ENCODE peak calls at places on chromosomes 13 and 19, in ten cellular contexts. Y is cardiac muscle cell, X is IMR-90, A is choroid plexus epithelial cell, F is kidney, Z is left lung, L is lung, N is tibial nerve, W is fibroblast of villous mesenchyme, G is foreskin fibroblast. U is an unnamed sample.

GRCh38 chr13:23427342-23428182 is 5.9 kb downstream of the SACS start:
- DNase-seq in F (no peak), A (peak), X (peak), Z (no peak), G (peak), W (peak), L (no peak), Y (peak), N (no peak), U (peak)

GRCh38 chr13:113077566-113077952 is 28.0 kb upstream of the F7 start:
- DNase-seq in N (no peak), W (no peak), A (no peak), G (no peak), F (peak), L (no peak), X (no peak), Y (no peak), Z (no peak), U (no peak)

GRCh38 chr19:1608414-1609391 is 3.4 kb upstream of the UQCR11 start:
- DNase-seq in G (no peak), F (no peak), Y (no peak), Z (peak), L (no peak), X (no peak), A (peak), N (no peak), W (no peak), U (no peak)

GRCh38 chr19:2426661-2427322 is 594 bp downstream of the TIMM13 start:
- DNase-seq in F (peak), N (no peak), W (peak), X (peak), Y (peak), G (peak), L (no peak), Z (peak), A (peak), U (peak)

GRCh38 chr13:101726681-101727080 is 274.2 kb downstream of the ITGBL1 start:
- DNase-seq in Y (no peak), A (peak), L (no peak), N (no peak), G (no peak), W (no peak), F (no peak), X (no peak), Z (no peak), U (no peak)

GRCh38 chr13:44932850-44933251 is 56.4 kb downstream of the NUFIP1 start:
- DNase-seq in Y (peak), W (peak), A (peak), G (peak), X (peak), N (no peak), Z (no peak), F (no peak), L (no peak), U (peak)

GRCh38 chr13:41915096-41915495 is 45.8 kb downstream of the VWA8 start:
- DNase-seq in N (no peak), Z (no peak), L (no peak), A (no peak), F (no peak), W (peak), Y (no peak), G (peak), X (peak), U (peak)

GRCh38 chr13:59643239-59643865 is 520.4 kb downstream of the DIAPH3 start:
- DNase-seq in X (no peak), Z (no peak), F (no peak), A (no peak), L (no peak), G (no peak), N (no peak), W (no peak), Y (no peak), U (no peak)

GRCh38 chr19:38650911-38651584 is 3.6 kb downstream of the ACTN4 start:
- DNase-seq in F (no peak), Z (no peak), L (peak), X (peak), G (peak), N (no peak), Y (peak), W (peak), A (peak), U (peak)

GRCh38 chr13:26442541-26442940 is 114.9 kb upstream of the WASF3 start:
- DNase-seq in G (peak), N (no peak), A (peak), Z (no peak), X (peak), F (no peak), L (no peak), W (peak), Y (no peak), U (peak)

GRCh38 chr19:30620354-30620753 is 248.2 kb downstream of the ZNF536 start:
- DNase-seq in W (no peak), Z (no peak), A (no peak), X (no peak), N (no peak), Y (no peak), G (no peak), L (no peak), F (no peak), U (no peak)

GRCh38 chr13:49926019-49926418 is 10.1 kb downstream of the SPRYD7 start:
- DNase-seq in F (no peak), W (no peak), A (no peak), X (no peak), Z (no peak), N (no peak), G (no peak), Y (no peak), L (no peak), U (no peak)

GRCh38 chr13:42102961-42103688 is 54.7 kb downstream of the DGKH start:
- DNase-seq in L (no peak), W (no peak), X (peak), Z (no peak), F (no peak), N (no peak), Y (no peak), A (peak), G (no peak), U (peak)

GRCh38 chr13:28953714-28954113 is 133.6 kb downstream of the MTUS2 start:
- DNase-seq in Y (no peak), W (no peak), A (no peak), X (no peak), N (no peak), G (no peak), L (no peak), F (no peak), Z (no peak), U (no peak)

GRCh38 chr13:40478775-40479174 is 187.7 kb downstream of the FOXO1 start:
- DNase-seq in X (no peak), L (no peak), N (no peak), F (no peak), W (no peak), A (no peak), Z (no peak), G (no peak), Y (no peak), U (no peak)

DNA sequence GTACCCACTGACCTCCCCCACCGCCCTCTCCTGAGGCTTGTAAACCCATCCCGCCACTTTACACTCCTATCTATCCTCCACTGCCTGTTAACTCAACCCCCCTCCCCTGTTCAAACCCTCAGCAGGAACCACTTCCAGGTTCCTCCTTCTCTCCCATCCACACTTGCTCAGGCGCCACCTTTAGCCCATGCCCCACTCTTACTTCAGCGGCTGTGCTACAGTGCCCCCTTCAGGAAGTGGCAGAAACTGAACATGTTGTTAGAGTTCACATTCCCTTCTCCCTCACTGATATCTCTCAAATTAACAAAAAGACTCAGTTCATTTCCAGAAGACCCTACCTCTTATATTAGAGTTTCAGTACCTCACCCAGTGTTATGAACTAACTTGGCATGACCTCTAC is 49.4 kb downstream of the ZNF91 start:
- DNase-seq in F (no peak), G (no peak), N (no peak), Z (no peak), Y (no peak), A (no peak), X (no peak), W (no peak), L (no peak), U (no peak)
- TF ChIP-seq CTCF in F (no peak), G (no peak), N (no peak), Z (no peak), Y (no peak), A (no peak), X (no peak), W (no peak), L (no peak), U (no peak)

GRCh38 chr19:47490031-47490430 is 6.0 kb upstream of the KPTN start:
- DNase-seq in Z (peak), W (no peak), X (no peak), L (no peak), G (no peak), F (no peak), Y (no peak), N (no peak), A (no peak), U (no peak)

GRCh38 chr19:47490847-47491246 is 6.8 kb upstream of the KPTN start:
- DNase-seq in W (no peak), Z (peak), N (no peak), F (no peak), L (no peak), Y (no peak), G (no peak), A (no peak), X (no peak), U (no peak)

GRCh38 chr19:47492571-47493377 is 8.8 kb upstream of the KPTN start:
- DNase-seq in W (no peak), Y (no peak), X (no peak), L (no peak), F (no peak), Z (peak), N (no peak), A (no peak), G (no peak), U (no peak)

GRCh38 chr19:47492137-47492533 is 8.1 kb upstream of the KPTN start:
- DNase-seq in G (no peak), Z (peak), L (no peak), X (no peak), N (no peak), F (no peak), W (no peak), A (no peak), Y (no peak), U (no peak)

DNA sequence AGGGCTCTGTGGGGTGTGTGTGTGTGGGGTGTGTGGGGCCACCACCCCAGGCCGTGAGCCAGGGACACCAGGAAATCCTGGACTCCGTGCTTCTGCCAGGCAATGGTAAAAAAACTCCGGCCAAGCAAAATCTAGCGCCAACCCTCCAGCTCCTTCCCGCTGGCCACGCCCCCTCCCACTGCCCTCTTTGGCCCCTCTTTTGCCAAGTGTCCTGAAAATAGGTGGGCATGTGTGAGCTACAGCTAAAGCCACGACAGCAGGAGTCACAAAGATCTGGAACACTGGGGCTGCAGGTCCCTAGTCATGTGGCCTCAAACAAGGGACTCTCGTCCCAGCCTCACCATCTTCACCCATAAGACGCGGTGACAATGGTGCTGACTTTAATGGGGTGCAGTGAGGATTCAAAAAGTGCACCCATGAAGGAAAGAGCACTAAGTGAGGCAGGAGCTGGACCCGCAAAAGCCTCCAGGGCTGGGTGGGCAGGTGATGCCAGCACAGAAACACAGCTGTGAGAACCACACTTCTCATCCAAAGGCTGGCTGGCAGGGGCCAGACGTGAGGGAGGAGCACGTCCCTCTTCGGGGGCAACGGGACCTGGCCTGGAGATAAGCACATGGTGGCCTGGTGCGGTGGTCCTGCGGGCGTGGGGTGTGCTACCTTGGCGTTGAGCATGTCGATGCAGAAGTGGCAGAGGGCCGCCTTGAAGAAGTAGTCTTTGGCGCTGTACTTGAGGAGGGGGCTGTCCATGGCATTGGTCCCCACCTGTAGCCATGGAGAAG is 7.5 kb upstream of the KPTN start:
- DNase-seq in L (no peak), A (no peak), X (no peak), Y (no peak), N (no peak), G (no peak), Z (peak), W (no peak), F (no peak), U (no peak)
- H3K4me3 ChIP-seq in L (no peak), A (no peak), X (no peak), Y (no peak), N (no peak), G (no peak), Z (no peak), W (no peak), F (no peak), U (no peak)

GRCh38 chr19:43224855-43225253 is 19.4 kb upstream of the PSG4 start:
- DNase-seq in W (no peak), L (no peak), A (no peak), N (no peak), G (no peak), X (no peak), F (no peak), Y (no peak), Z (no peak), U (no peak)

DNA sequence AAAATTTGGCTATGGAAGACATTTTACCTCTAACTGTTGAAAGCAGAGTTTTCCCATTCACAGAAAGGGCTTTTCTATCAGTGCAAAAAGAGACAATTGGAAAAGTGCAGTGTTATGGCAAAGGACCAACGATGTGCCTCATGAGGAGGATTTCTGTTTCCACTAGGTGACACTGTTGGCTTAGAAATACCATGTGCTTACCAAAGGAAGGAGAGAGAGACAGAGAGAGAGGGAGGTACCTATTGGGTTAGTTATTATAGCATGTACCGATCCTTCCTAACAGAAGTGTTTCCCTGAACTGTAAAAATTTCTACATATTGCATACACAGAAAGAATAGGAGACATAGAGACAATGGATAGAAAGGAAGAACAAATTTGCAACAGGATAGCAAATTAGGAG is 23.9 kb upstream of the PSG4 start:
- DNase-seq in Y (peak), X (peak), L (no peak), F (no peak), N (no peak), A (no peak), Z (no peak), W (peak), G (no peak), U (peak)
- TF ChIP-seq CTCF in Y (no peak), X (peak), L (no peak), F (no peak), N (no peak), A (no peak), Z (no peak), W (peak), G (no peak), U (peak)

GRCh38 chr19:33818426-33818825 is 21.8 kb downstream of the KCTD15 start:
- DNase-seq in L (no peak), Y (no peak), F (no peak), A (no peak), W (no peak), Z (no peak), G (no peak), X (no peak), N (no peak), U (no peak)

GRCh38 chr19:33821871-33822270 is 25.2 kb downstream of the KCTD15 start:
- DNase-seq in Y (no peak), Z (no peak), L (no peak), G (peak), F (no peak), X (no peak), N (no peak), W (no peak), A (no peak), U (peak)

GRCh38 chr19:33815410-33816340 is 19.0 kb downstream of the KCTD15 start:
- DNase-seq in Y (peak), N (no peak), Z (no peak), F (peak), W (peak), G (peak), L (no peak), A (peak), X (peak), U (peak)

GRCh38 chr19:33819875-33820781 is 23.5 kb downstream of the KCTD15 start:
- DNase-seq in L (peak), G (peak), N (peak), X (peak), A (peak), F (peak), Z (peak), Y (peak), W (peak), U (peak)

DNA sequence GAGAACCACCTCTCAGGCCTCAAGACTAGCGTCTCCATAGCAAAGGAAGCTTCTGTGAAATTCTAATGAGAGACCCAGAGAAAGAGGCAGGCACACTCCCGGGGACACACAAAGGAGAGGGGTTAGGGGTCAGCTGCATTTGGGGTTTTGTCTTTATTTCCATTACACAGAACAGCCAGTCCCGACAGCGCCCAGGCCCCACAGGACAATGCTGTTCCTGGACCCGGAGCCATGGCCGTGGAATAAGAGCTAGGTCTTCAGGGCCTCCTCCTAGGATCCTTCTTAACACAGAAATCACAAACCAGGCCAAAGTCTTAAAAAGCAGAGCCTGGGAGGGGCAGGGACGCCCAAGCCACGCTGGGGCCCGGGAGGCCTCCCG is 22.8 kb downstream of the KCTD15 start:
- DNase-seq in N (no peak), Z (no peak), F (no peak), W (no peak), G (no peak), A (no peak), L (no peak), Y (no peak), X (no peak), U (no peak)
- H3K4me3 ChIP-seq in N (peak), Z (peak), F (peak), W (peak), G (peak), A (peak), L (no peak), Y (peak), X (no peak), U (peak)

DNA sequence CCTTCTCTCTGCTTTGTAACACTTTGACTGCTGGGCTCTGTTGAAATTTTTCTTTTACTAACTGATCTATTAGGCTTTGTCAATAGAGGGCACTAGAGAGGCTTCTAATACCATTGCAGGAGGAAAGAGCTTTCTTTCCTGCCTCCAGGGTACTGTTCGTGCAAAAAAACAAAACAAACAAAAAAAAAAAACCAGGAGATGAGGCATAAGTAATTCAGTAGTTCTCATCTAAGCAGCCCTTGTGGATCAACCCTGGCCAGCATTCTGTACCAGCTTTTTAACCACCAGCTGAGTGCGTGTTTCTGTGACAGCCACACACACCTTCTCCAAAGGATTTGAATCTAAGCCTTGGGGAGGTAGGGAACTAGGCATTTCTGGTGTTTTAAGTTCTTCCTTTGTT is 1707.6 kb upstream of the SLC10A2 start:
- DNase-seq in L (no peak), Y (peak), W (peak), N (no peak), Z (no peak), A (peak), G (peak), X (peak), F (no peak), U (peak)
- TF ChIP-seq CTCF in L (no peak), Y (peak), W (peak), N (no peak), Z (peak), A (peak), G (peak), X (peak), F (peak), U (peak)

GRCh38 chr19:17324357-17325114 is 10.1 kb downstream of the ANO8 start:
- DNase-seq in G (no peak), W (no peak), L (no peak), F (no peak), Z (no peak), X (no peak), A (no peak), Y (no peak), N (no peak), U (no peak)
- H3K4me3 ChIP-seq in G (no peak), W (no peak), L (no peak), F (no peak), Z (no peak), X (no peak), A (no peak), Y (no peak), N (no peak), U (no peak)

DNA sequence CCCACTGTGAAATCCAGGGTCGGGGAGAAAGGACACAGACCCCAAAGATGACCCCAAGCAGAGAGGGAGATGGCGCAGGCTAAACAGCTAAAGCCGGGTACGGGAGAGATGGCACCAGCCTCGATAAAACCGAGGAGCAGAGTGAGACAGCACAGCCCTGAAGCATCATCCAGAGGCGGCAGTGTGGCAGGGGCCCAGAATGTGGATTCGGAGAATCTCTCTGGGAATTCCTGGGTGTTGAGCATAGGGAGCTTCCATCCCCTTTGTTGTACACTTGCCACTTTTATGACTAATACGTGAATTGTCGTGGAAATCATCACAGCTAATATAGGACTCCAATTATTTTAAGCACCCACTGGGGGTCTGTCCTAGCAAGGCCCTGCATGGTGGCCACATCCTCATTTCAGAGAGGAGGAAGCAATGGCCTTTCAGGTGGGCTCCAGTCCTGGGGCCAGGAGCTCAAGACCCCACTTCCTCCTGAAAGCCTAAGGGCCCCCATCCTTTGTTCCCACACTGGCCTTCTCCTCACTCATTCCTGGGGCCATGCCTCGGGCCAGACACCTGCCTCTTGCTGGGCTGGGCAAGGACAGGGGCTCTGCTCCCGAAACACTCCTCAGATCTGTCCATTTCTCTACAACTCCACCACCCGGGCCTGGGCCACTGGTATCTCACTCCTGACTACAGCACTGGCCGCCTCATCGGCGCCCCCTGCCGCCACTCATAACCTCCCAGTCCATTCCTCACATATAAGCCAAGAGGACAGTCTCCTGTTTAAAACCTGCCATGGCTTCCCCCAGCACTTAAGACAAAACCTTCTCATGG is 29.3 kb upstream of the ATP1A3 start:
- DNase-seq in Y (peak), L (no peak), F (no peak), X (peak), A (peak), Z (no peak), G (peak), W (peak), N (no peak), U (no peak)
- TF ChIP-seq CTCF in Y (peak), L (no peak), F (no peak), X (peak), A (peak), Z (no peak), G (peak), W (peak), N (no peak), U (no peak)